ENCODE peak calls at places on chromosome 9, in seven cellular contexts. W, B, O, A, P, G and J are unnamed samples.

GRCh38 chr9:2676466-2676865 is 40.8 kb upstream of the KCNV2 start:
- DNase-seq in W (no peak), B (no peak), O (no peak), A (peak), P (no peak), G (no peak), J (no peak)

GRCh38 chr9:27278374-27278773 is 18.6 kb downstream of the EQTN start:
- DNase-seq in W (no peak), B (no peak), O (peak), A (no peak), P (no peak), G (no peak), J (no peak)

GRCh38 chr9:93302586-93303257 is 118.8 kb downstream of the WNK2 start:
- DNase-seq in W (no peak), B (peak), O (peak), A (peak), P (peak), G (peak), J (peak)

GRCh38 chr9:35686222-35687203 is 3.2 kb downstream of the TPM2 start:
- DNase-seq in W (no peak), B (no peak), O (no peak), A (no peak), P (no peak), G (no peak), J (no peak)

GRCh38 chr9:18061856-18062255 is 412.1 kb upstream of the ADAMTSL1 start:
- DNase-seq in W (no peak), B (no peak), O (no peak), A (no peak), P (no peak), G (no peak), J (no peak)

GRCh38 chr9:123360161-123361085 is 4.4 kb downstream of the CRB2 start:
- DNase-seq in W (no peak), B (no peak), O (no peak), A (no peak), P (peak), G (peak), J (no peak)

GRCh38 chr9:131402738-131403492 is 9.0 kb downstream of the PRRC2B start:
- DNase-seq in W (peak), B (peak), O (peak), A (peak), P (peak), G (no peak), J (peak)

GRCh38 chr9:105157178-105157583 is 87.3 kb upstream of the SLC44A1 start:
- DNase-seq in W (peak), B (peak), O (peak), A (peak), P (peak), G (no peak), J (peak)

GRCh38 chr9:126318858-126319257 is 7.8 kb upstream of the MVB12B start:
- DNase-seq in W (no peak), B (no peak), O (no peak), A (no peak), P (no peak), G (no peak), J (no peak)

GRCh38 chr9:93633492-93634221 is 57.3 kb downstream of the PHF2 start:
- DNase-seq in W (no peak), B (peak), O (no peak), A (no peak), P (no peak), G (no peak), J (no peak)

GRCh38 chr9:113521693-113522260 is 58.2 kb downstream of the RGS3 start:
- DNase-seq in W (no peak), B (no peak), O (no peak), A (no peak), P (no peak), G (no peak), J (no peak)

GRCh38 chr9:22129134-22129533 is 120.0 kb upstream of the CDKN2B start:
- DNase-seq in W (no peak), B (no peak), O (peak), A (no peak), P (peak), G (no peak), J (no peak)

GRCh38 chr9:111524731-111525055 is 286 bp upstream of the ZNF483 start:
- DNase-seq in W (no peak), B (no peak), O (no peak), A (no peak), P (no peak), G (no peak), J (no peak)

GRCh38 chr9:134962998-134963364 is 45.3 kb upstream of the FCN1 start:
- DNase-seq in W (no peak), B (peak), O (no peak), A (no peak), P (no peak), G (no peak), J (no peak)

GRCh38 chr9:131776473-131776872 is 36.6 kb upstream of the RAPGEF1 start:
- DNase-seq in W (no peak), B (no peak), O (peak), A (no peak), P (peak), G (no peak), J (no peak)

GRCh38 chr9:120299785-120300184 is 280.2 kb downstream of the CDK5RAP2 start:
- DNase-seq in W (no peak), B (no peak), O (no peak), A (no peak), P (peak), G (no peak), J (no peak)

GRCh38 chr9:135136481-135136880 is 49.0 kb downstream of the OLFM1 start:
- DNase-seq in W (no peak), B (no peak), O (no peak), A (no peak), P (no peak), G (no peak), J (no peak)

GRCh38 chr9:93810028-93810971 is 144.9 kb downstream of the BARX1 start:
- DNase-seq in W (no peak), B (peak), O (peak), A (no peak), P (no peak), G (no peak), J (peak)

GRCh38 chr9:91640428-91640827 is 216.8 kb upstream of the NFIL3 start:
- DNase-seq in W (no peak), B (no peak), O (no peak), A (no peak), P (no peak), G (no peak), J (no peak)

GRCh38 chr9:121840838-121841760 is 189.7 kb downstream of the DAB2IP start:
- DNase-seq in W (no peak), B (peak), O (no peak), A (no peak), P (no peak), G (no peak), J (peak)

GRCh38 chr9:130296783-130297055 is 31.2 kb downstream of the HMCN2 start:
- DNase-seq in W (no peak), B (no peak), O (no peak), A (no peak), P (no peak), G (no peak), J (no peak)

GRCh38 chr9:26326473-26327044 is 566.0 kb downstream of the CAAP1 start:
- DNase-seq in W (peak), B (no peak), O (peak), A (peak), P (peak), G (no peak), J (no peak)

GRCh38 chr9:133460405-133461175 is 812 bp downstream of the CACFD1 start:
- DNase-seq in W (no peak), B (peak), O (no peak), A (peak), P (peak), G (peak), J (peak)

GRCh38 chr9:95516221-95516735 is 493 bp downstream of the PTCH1 start:
- DNase-seq in W (no peak), B (no peak), O (peak), A (no peak), P (no peak), G (no peak), J (no peak)

GRCh38 chr9:14251146-14252071 is 62.5 kb downstream of the NFIB start:
- DNase-seq in W (peak), B (peak), O (peak), A (no peak), P (peak), G (no peak), J (peak)

GRCh38 chr9:117448066-117448465 is 33.2 kb upstream of the ASTN2 start:
- DNase-seq in W (no peak), B (no peak), O (no peak), A (no peak), P (no peak), G (no peak), J (no peak)

GRCh38 chr9:126459965-126460843 is 133.6 kb downstream of the MVB12B start:
- DNase-seq in W (no peak), B (peak), O (no peak), A (no peak), P (no peak), G (no peak), J (peak)

GRCh38 chr9:16825971-16826370 is 44.5 kb downstream of the BNC2 start:
- DNase-seq in W (no peak), B (no peak), O (peak), A (no peak), P (no peak), G (no peak), J (no peak)

GRCh38 chr9:110049699-110050450 is 158.1 kb downstream of the C9orf152 start:
- DNase-seq in W (no peak), B (no peak), O (no peak), A (no peak), P (no peak), G (no peak), J (no peak)